ENCODE peak calls at places on chromosomes 7 and 10, in four cellular contexts. F is PC-9; Z is naive thymus-derived CD4-positive, alpha-beta T cell; Q is K562. T is an unnamed sample.

GRCh38 chr10:14658331-14659122 is 116.2 kb downstream of the FAM107B start:
- DNase-seq in F (peak), Z (no peak), Q (no peak), T (peak)

GRCh38 chr7:8154290-8154689 is 107.7 kb downstream of the ICA1 start:
- DNase-seq in F (no peak), Z (no peak), Q (no peak), T (no peak)

GRCh38 chr7:123148813-123149212 is 51.0 kb downstream of the SLC13A1 start:
- DNase-seq in F (no peak), Z (no peak), Q (no peak), T (no peak)

GRCh38 chr7:74514131-74514591 is 60.5 kb downstream of the GTF2IRD1 start:
- DNase-seq in F (no peak), Z (no peak), Q (no peak), T (no peak)

GRCh38 chr7:33190688-33191304 is 61.4 kb downstream of the BBS9 start:
- DNase-seq in F (no peak), Z (no peak), Q (no peak), T (no peak)

GRCh38 chr7:100895701-100895955 is at the start of gene ACHE:
- DNase-seq in F (no peak), Z (no peak), Q (no peak), T (no peak)

GRCh38 chr7:92057375-92057774 is 76.9 kb downstream of the CYP51A1 start:
- DNase-seq in F (peak), Z (no peak), Q (no peak), T (no peak)

GRCh38 chr7:55546826-55547225 is 25.5 kb downstream of the VOPP1 start:
- DNase-seq in F (peak), Z (no peak), Q (no peak), T (peak)

GRCh38 chr10:36779238-36779846 is 346.1 kb upstream of the ANKRD30A start:
- DNase-seq in F (no peak), Z (no peak), Q (peak), T (peak)

GRCh38 chr10:25162391-25162790 is 12.4 kb upstream of the GPR158 start:
- DNase-seq in F (no peak), Z (no peak), Q (no peak), T (no peak)

GRCh38 chr7:123571684-123572083 is 14.1 kb upstream of the NDUFA5 start:
- DNase-seq in F (no peak), Z (no peak), Q (no peak), T (peak)

GRCh38 chr10:72740526-72740925 is 48.6 kb downstream of the MCU start:
- DNase-seq in F (peak), Z (no peak), Q (peak), T (peak)

GRCh38 chr10:13453896-13454295 is 74.9 kb downstream of the BEND7 start:
- DNase-seq in F (no peak), Z (peak), Q (no peak), T (no peak)

GRCh38 chr10:100685331-100685730 is 60.1 kb upstream of the PAX2 start:
- DNase-seq in F (no peak), Z (no peak), Q (no peak), T (no peak)

GRCh38 chr10:117391436-117392205 is 16.4 kb upstream of the PDZD8 start:
- DNase-seq in F (no peak), Z (no peak), Q (no peak), T (no peak)

GRCh38 chr7:44977304-44977858 is 1.4 kb downstream of the MYO1G start:
- DNase-seq in F (no peak), Z (peak), Q (no peak), T (no peak)

GRCh38 chr7:148116954-148117353 is 473.6 kb upstream of the C7orf33 start:
- DNase-seq in F (no peak), Z (no peak), Q (no peak), T (no peak)

GRCh38 chr10:85597006-85597405 is 769.6 kb downstream of the GRID1 start:
- DNase-seq in F (no peak), Z (no peak), Q (no peak), T (no peak)

GRCh38 chr7:45582868-45583277 is 8.7 kb downstream of the ADCY1 start:
- DNase-seq in F (no peak), Z (no peak), Q (no peak), T (no peak)

GRCh38 chr7:139715194-139715815 is 62.5 kb downstream of the HIPK2 start:
- DNase-seq in F (no peak), Z (no peak), Q (no peak), T (no peak)

GRCh38 chr7:101816499-101817030 is 861 bp upstream of the CUX1 start:
- DNase-seq in F (no peak), Z (no peak), Q (peak), T (no peak)

GRCh38 chr10:22058195-22058594 is 54.7 kb upstream of the DNAJC1 start:
- DNase-seq in F (no peak), Z (no peak), Q (no peak), T (peak)

GRCh38 chr10:28532223-28532508 is 752 bp upstream of the WAC start:
- DNase-seq in F (no peak), Z (no peak), Q (peak), T (no peak)

GRCh38 chr7:67525588-67525987 is 529.0 kb downstream of the TYW1 start:
- DNase-seq in F (no peak), Z (no peak), Q (no peak), T (no peak)

GRCh38 chr10:59563506-59563905 is 146.1 kb downstream of the SLC16A9 start:
- DNase-seq in F (no peak), Z (no peak), Q (no peak), T (no peak)

GRCh38 chr10:103648231-103648950 is 154.9 kb downstream of the NEURL1 start:
- DNase-seq in F (no peak), Z (no peak), Q (no peak), T (no peak)

GRCh38 chr10:27383595-27384542 is 120.2 kb upstream of the RAB18 start:
- DNase-seq in F (peak), Z (no peak), Q (no peak), T (no peak)

GRCh38 chr10:99708428-99709010 is 23.4 kb downstream of the COX15 start:
- DNase-seq in F (no peak), Z (no peak), Q (peak), T (no peak)

GRCh38 chr7:100130608-100131453 is 4.1 kb downstream of the MBLAC1 start:
- DNase-seq in F (peak), Z (peak), Q (peak), T (peak)

GRCh38 chr10:77560471-77560870 is 77.1 kb downstream of the KCNMA1 start:
- DNase-seq in F (peak), Z (no peak), Q (no peak), T (no peak)

GRCh38 chr10:79353000-79353406 is 5.7 kb downstream of the PPIF start:
- DNase-seq in F (no peak), Z (no peak), Q (no peak), T (no peak)

GRCh38 chr10:62815373-62816111 is 624 bp downstream of the EGR2 start:
- DNase-seq in F (no peak), Z (peak), Q (no peak), T (no peak)

GRCh38 chr10:34449836-34450235 is 365.3 kb downstream of the PARD3 start:
- DNase-seq in F (no peak), Z (no peak), Q (no peak), T (no peak)

GRCh38 chr7:87810726-87811125 is 65.4 kb downstream of the SLC25A40 start:
- DNase-seq in F (no peak), Z (no peak), Q (no peak), T (no peak)

GRCh38 chr7:87818336-87818735 is 57.8 kb downstream of the SLC25A40 start:
- DNase-seq in F (no peak), Z (no peak), Q (no peak), T (no peak)

GRCh38 chr7:87816389-87816788 is 59.8 kb downstream of the SLC25A40 start:
- DNase-seq in F (no peak), Z (no peak), Q (no peak), T (no peak)
- H3K4me3 ChIP-seq in F (no peak), Z (no peak), Q (no peak), T (no peak)

GRCh38 chr7:130939285-130940095 is 205.5 kb upstream of the KLF14 start:
- DNase-seq in F (no peak), Z (no peak), Q (no peak), T (no peak)

GRCh38 chr7:130940326-130940725 is 206.3 kb upstream of the KLF14 start:
- DNase-seq in F (no peak), Z (no peak), Q (peak), T (no peak)

GRCh38 chr7:130942211-130942964 is 208.4 kb upstream of the KLF14 start:
- DNase-seq in F (no peak), Z (no peak), Q (peak), T (no peak)

GRCh38 chr7:130941322-130942210 is 207.6 kb upstream of the KLF14 start:
- DNase-seq in F (no peak), Z (no peak), Q (peak), T (peak)

GRCh38 chr7:130940907-130941306 is 206.9 kb upstream of the KLF14 start:
- DNase-seq in F (no peak), Z (no peak), Q (peak), T (no peak)
- H3K4me3 ChIP-seq in F (no peak), Z (peak), Q (peak), T (peak)

GRCh38 chr7:2521952-2522591 is 2.5 kb downstream of the LFNG start:
- DNase-seq in F (no peak), Z (no peak), Q (no peak), T (no peak)

GRCh38 chr7:2519119-2519930 is at the start of gene LFNG:
- DNase-seq in F (peak), Z (peak), Q (peak), T (peak)

GRCh38 chr7:2521341-2521745 is 1.8 kb downstream of the LFNG start:
- DNase-seq in F (no peak), Z (no peak), Q (no peak), T (no peak)

GRCh38 chr7:2520131-2520807 is 695 bp downstream of the LFNG start:
- DNase-seq in F (peak), Z (no peak), Q (peak), T (no peak)

DNA sequence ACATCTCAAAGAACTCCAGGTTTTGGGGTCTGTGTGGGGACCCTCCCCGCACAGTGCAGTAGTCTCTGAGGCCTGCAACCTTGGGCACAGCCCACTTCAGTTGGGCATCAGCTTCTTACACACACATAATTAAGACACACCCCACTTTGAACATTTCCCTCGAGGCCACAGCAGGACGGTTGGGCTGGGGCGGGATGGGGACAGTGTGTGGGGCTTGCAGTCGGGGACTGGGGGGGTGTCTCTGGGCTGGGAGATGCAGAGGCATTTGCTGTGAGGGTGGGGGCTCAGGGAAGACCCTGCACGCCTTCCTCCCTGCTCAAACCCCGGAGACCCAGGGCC is 1.2 kb downstream of the LFNG start:
- DNase-seq in F (no peak), Z (no peak), Q (no peak), T (no peak)
- H3K4me3 ChIP-seq in F (peak), Z (peak), Q (no peak), T (peak)

DNA sequence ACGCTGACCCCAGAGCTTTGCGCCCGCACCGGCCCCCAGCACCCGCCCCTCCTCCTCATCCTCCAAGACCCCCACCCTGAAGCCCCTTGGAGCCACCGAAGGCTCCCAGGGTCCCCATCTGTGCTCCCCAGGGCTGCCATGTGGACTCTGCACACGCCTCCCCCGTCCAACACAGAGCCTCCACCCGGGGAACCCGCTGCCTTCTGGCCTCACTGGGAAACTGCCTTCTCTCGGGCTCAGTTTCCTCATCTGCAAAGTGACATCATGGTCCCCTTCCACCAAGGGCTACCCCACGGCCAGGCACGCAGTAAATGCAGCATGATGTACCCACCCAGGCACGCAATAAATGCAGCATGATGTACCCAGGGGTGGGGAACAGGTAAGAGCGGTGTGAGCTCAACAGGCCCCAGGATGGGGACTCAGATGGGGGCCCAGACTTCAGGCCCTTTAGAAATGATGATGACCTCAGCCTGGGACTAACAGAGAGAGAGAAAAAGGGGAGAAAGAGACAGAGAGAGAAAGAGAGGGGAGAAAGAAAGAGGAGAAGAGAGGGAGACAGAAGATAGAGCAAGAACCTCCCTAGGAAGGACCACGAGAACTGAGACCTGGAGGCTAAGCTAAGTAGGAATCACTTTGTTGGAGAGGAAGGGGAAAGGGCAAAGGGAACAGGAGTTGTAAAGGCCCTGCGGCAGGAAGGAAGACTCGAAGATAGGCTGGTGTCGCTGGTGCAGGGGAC is 2.5 kb upstream of the MICALL2 start:
- DNase-seq in F (no peak), Z (no peak), Q (peak), T (no peak)
- H3K4me3 ChIP-seq in F (no peak), Z (no peak), Q (peak), T (no peak)

DNA sequence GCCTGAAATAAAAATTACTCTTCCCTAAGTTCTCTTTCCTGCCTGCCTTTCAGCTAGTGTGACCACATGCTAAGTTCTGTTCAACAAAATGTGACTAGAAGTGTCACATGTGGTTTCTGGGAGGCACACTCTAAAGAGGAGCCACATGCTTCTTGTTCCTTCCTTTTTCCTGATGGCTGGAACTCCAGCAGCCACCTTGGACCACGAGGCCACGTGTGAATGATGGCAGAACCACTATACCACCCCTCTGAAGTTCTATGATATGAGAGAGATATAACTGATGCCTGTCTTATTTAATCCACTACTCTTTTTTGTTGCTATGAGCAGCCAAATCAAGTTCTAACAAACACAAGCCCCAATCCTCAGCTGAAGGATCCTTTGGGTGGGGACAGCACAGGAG is 8.1 kb downstream of the PODXL start:
- DNase-seq in F (no peak), Z (no peak), Q (no peak), T (no peak)
- H3K4me3 ChIP-seq in F (no peak), Z (no peak), Q (no peak), T (no peak)

DNA sequence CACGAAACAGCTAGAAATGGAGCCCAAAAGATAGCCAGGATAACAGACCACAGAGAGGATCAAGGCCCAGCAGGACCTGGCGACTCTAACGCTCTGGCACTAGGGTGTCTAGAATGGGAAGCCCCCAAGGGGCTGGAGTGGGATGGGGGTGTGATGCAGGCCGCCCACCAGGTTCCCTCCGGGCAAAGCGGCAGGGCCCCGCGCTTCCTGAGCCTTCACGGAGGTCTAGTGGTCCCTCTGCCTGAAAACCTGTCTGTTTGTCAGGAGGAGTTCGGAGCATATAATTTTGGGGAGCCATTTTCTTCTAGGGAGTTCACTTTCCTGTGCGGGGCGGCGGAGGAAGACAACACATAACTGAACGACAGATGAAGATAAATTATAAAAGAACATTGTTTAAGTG is 48.2 kb upstream of the FXYD4 start:
- DNase-seq in F (no peak), Z (no peak), Q (no peak), T (no peak)
- H3K4me3 ChIP-seq in F (no peak), Z (no peak), Q (no peak), T (peak)

GRCh38 chr10:3829193-3830050 is 44.4 kb upstream of the KLF6 start:
- DNase-seq in F (no peak), Z (no peak), Q (no peak), T (no peak)
- H3K4me3 ChIP-seq in F (no peak), Z (peak), Q (peak), T (peak)

GRCh38 chr10:123771877-123772644 is 105.9 kb downstream of the GPR26 start:
- DNase-seq in F (no peak), Z (no peak), Q (no peak), T (no peak)
- H3K4me3 ChIP-seq in F (no peak), Z (no peak), Q (no peak), T (no peak)

DNA sequence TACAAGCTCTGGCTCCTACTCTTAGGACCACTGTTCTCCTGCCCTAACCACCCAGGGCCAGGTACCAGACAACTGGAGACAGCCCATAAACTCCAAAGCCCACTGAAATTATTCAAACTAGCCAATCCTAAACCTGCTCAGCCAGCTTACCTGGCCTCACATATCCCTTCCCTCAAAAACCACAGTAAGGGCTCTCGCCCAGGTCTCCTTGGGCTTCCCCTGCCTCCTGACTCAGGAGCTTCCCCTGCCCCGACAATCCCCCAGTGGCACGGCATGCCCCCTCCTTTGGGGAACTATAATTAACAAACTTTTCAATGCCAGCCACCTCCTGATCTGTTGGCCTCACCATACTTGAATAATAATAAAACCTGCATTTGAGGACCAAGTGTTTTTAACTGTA is 233.1 kb downstream of the ELMO1 start:
- DNase-seq in F (no peak), Z (no peak), Q (no peak), T (no peak)
- H3K4me3 ChIP-seq in F (no peak), Z (no peak), Q (no peak), T (no peak)

DNA sequence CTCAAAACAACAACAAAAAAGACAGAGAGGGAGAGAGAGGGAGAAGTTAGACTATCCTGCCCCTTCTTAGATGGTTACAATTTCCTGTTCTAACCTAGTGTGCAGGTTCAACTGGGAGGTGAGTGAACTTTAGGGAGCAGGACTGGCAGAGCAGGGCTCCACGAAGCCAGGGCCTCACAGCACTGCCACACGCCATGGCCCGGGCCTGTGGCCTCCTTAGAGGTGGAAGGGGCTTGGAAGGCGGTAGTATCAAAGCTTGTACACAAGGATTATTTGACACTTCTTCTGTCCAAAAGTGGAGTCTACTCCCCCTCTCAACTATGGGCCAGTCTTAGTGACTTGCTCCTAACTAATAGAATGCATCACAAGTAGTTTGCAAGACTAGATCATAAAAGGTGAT is 62.9 kb upstream of the TMEM72 start:
- DNase-seq in F (no peak), Z (no peak), Q (no peak), T (no peak)
- H3K4me3 ChIP-seq in F (no peak), Z (no peak), Q (no peak), T (no peak)

T was measured in brain microvascular endothelial cell.